ENCODE peak calls at places on chromosome 21, in seven cellular contexts. One of them, this sample, is unnamed.

GRCh38 chr21:34122047-34122446 is 48.7 kb downstream of the MRPS6 start:
- DNase-seq in GM12892: no peak
- DNase-seq in GM12891: no peak
- DNase-seq in SK-N-SH: no peak
- DNase-seq in H1: no peak
- DNase-seq in GM12878: no peak
- DNase-seq in HepG2: no peak
- DNase-seq in this sample: no peak

GRCh38 chr21:34946385-34947121 is 102.5 kb downstream of the RUNX1 start:
- DNase-seq in GM12892: no peak
- DNase-seq in GM12891: no peak
- DNase-seq in SK-N-SH: no peak
- DNase-seq in H1: no peak
- DNase-seq in GM12878: no peak
- DNase-seq in HepG2: no peak
- DNase-seq in this sample: no peak

GRCh38 chr21:34078915-34079314 is 5.5 kb downstream of the MRPS6 start:
- DNase-seq in GM12892: no peak
- DNase-seq in GM12891: no peak
- DNase-seq in SK-N-SH: no peak
- DNase-seq in H1: no peak
- DNase-seq in GM12878: no peak
- DNase-seq in HepG2: no peak
- DNase-seq in this sample: no peak

GRCh38 chr21:27581168-27581567 is 614.3 kb upstream of the ADAMTS5 start:
- DNase-seq in GM12892: no peak
- DNase-seq in GM12891: no peak
- DNase-seq in SK-N-SH: no peak
- DNase-seq in H1: no peak
- DNase-seq in GM12878: no peak
- DNase-seq in HepG2: no peak
- DNase-seq in this sample: no peak

GRCh38 chr21:45262616-45263015 is 25.1 kb downstream of the POFUT2 start:
- DNase-seq in GM12892: no peak
- DNase-seq in GM12891: no peak
- DNase-seq in SK-N-SH: peak
- DNase-seq in H1: no peak
- DNase-seq in GM12878: no peak
- DNase-seq in HepG2: no peak
- DNase-seq in this sample: no peak

GRCh38 chr21:19607983-19608668 is 1204.5 kb upstream of the TMPRSS15 start:
- DNase-seq in GM12892: no peak
- DNase-seq in GM12891: no peak
- DNase-seq in SK-N-SH: no peak
- DNase-seq in H1: no peak
- DNase-seq in GM12878: no peak
- DNase-seq in HepG2: no peak
- DNase-seq in this sample: no peak

GRCh38 chr21:45373991-45374816 is 30.8 kb upstream of the COL18A1 start:
- DNase-seq in GM12892: no peak
- DNase-seq in GM12891: no peak
- DNase-seq in SK-N-SH: no peak
- DNase-seq in H1: no peak
- DNase-seq in GM12878: no peak
- DNase-seq in HepG2: no peak
- DNase-seq in this sample: no peak

GRCh38 chr21:33684923-33685560 is 42.7 kb downstream of the ITSN1 start:
- DNase-seq in GM12892: no peak
- DNase-seq in GM12891: no peak
- DNase-seq in SK-N-SH: no peak
- DNase-seq in H1: peak
- DNase-seq in GM12878: no peak
- DNase-seq in HepG2: peak
- DNase-seq in this sample: peak

GRCh38 chr21:34558960-34559631 is 47.1 kb upstream of the KCNE1 start:
- DNase-seq in GM12892: no peak
- DNase-seq in GM12891: no peak
- DNase-seq in SK-N-SH: no peak
- DNase-seq in H1: no peak
- DNase-seq in GM12878: no peak
- DNase-seq in HepG2: no peak
- DNase-seq in this sample: no peak

GRCh38 chr21:45617021-45617930 is 26.2 kb upstream of the PCBP3 start:
- DNase-seq in GM12892: no peak
- DNase-seq in GM12891: no peak
- DNase-seq in SK-N-SH: no peak
- DNase-seq in H1: no peak
- DNase-seq in GM12878: no peak
- DNase-seq in HepG2: no peak
- DNase-seq in this sample: no peak

GRCh38 chr21:17781524-17781923 is 37.6 kb downstream of the C21orf91 start:
- DNase-seq in GM12892: no peak
- DNase-seq in GM12891: no peak
- DNase-seq in SK-N-SH: no peak
- DNase-seq in H1: no peak
- DNase-seq in GM12878: no peak
- DNase-seq in HepG2: no peak
- DNase-seq in this sample: no peak

GRCh38 chr21:36474591-36474990 is 5.3 kb downstream of the CLDN14 start:
- DNase-seq in GM12892: no peak
- DNase-seq in GM12891: no peak
- DNase-seq in SK-N-SH: no peak
- DNase-seq in H1: no peak
- DNase-seq in GM12878: no peak
- DNase-seq in HepG2: no peak
- DNase-seq in this sample: no peak

GRCh38 chr21:45386728-45387371 is 18.1 kb upstream of the COL18A1 start:
- DNase-seq in GM12892: no peak
- DNase-seq in GM12891: no peak
- DNase-seq in SK-N-SH: peak
- DNase-seq in H1: no peak
- DNase-seq in GM12878: no peak
- DNase-seq in HepG2: no peak
- DNase-seq in this sample: peak

GRCh38 chr21:44428281-44428942 is 26.9 kb upstream of the LRRC3 start:
- DNase-seq in GM12892: no peak
- DNase-seq in GM12891: no peak
- DNase-seq in SK-N-SH: peak
- DNase-seq in H1: peak
- DNase-seq in GM12878: no peak
- DNase-seq in HepG2: peak
- DNase-seq in this sample: peak

GRCh38 chr21:41170442-41170841 is 2.5 kb downstream of the BACE2 start:
- DNase-seq in GM12892: peak
- DNase-seq in GM12891: peak
- DNase-seq in SK-N-SH: peak
- DNase-seq in H1: no peak
- DNase-seq in GM12878: no peak
- DNase-seq in HepG2: peak
- DNase-seq in this sample: peak

GRCh38 chr21:46253610-46254124 is 25.1 kb upstream of the LSS start:
- DNase-seq in GM12892: no peak
- DNase-seq in GM12891: no peak
- DNase-seq in SK-N-SH: no peak
- DNase-seq in H1: no peak
- DNase-seq in GM12878: peak
- DNase-seq in HepG2: no peak
- DNase-seq in this sample: peak

GRCh38 chr21:45332981-45333582 is 45.4 kb upstream of the POFUT2 start:
- DNase-seq in GM12892: no peak
- DNase-seq in GM12891: no peak
- DNase-seq in SK-N-SH: no peak
- DNase-seq in H1: no peak
- DNase-seq in GM12878: no peak
- DNase-seq in HepG2: no peak
- DNase-seq in this sample: no peak

GRCh38 chr21:35150562-35151226 is 101.6 kb upstream of the RUNX1 start:
- DNase-seq in GM12892: no peak
- DNase-seq in GM12891: no peak
- DNase-seq in SK-N-SH: no peak
- DNase-seq in H1: no peak
- DNase-seq in GM12878: no peak
- DNase-seq in HepG2: no peak
- DNase-seq in this sample: no peak

GRCh38 chr21:35284199-35284598 is 235.1 kb upstream of the RUNX1 start:
- DNase-seq in GM12892: no peak
- DNase-seq in GM12891: no peak
- DNase-seq in SK-N-SH: no peak
- DNase-seq in H1: no peak
- DNase-seq in GM12878: no peak
- DNase-seq in HepG2: no peak
- DNase-seq in this sample: no peak

GRCh38 chr21:44286716-44287632 is 1.3 kb downstream of the AIRE start:
- DNase-seq in GM12892: no peak
- DNase-seq in GM12891: no peak
- DNase-seq in SK-N-SH: no peak
- DNase-seq in H1: no peak
- DNase-seq in GM12878: no peak
- DNase-seq in HepG2: no peak
- DNase-seq in this sample: no peak

GRCh38 chr21:26093094-26093493 is 77.5 kb downstream of the APP start:
- DNase-seq in GM12892: no peak
- DNase-seq in GM12891: no peak
- DNase-seq in SK-N-SH: no peak
- DNase-seq in H1: no peak
- DNase-seq in GM12878: no peak
- DNase-seq in HepG2: no peak
- DNase-seq in this sample: no peak

GRCh38 chr21:43684424-43684823 is 25.1 kb downstream of the RRP1B start:
- DNase-seq in GM12892: no peak
- DNase-seq in GM12891: no peak
- DNase-seq in SK-N-SH: no peak
- DNase-seq in H1: no peak
- DNase-seq in GM12878: no peak
- DNase-seq in HepG2: no peak
- DNase-seq in this sample: no peak

GRCh38 chr21:44697811-44698734 is 1.1 kb downstream of the KRTAP10-12 start:
- DNase-seq in GM12892: no peak
- DNase-seq in GM12891: no peak
- DNase-seq in SK-N-SH: peak
- DNase-seq in H1: no peak
- DNase-seq in GM12878: no peak
- DNase-seq in HepG2: peak
- DNase-seq in this sample: no peak

DNA sequence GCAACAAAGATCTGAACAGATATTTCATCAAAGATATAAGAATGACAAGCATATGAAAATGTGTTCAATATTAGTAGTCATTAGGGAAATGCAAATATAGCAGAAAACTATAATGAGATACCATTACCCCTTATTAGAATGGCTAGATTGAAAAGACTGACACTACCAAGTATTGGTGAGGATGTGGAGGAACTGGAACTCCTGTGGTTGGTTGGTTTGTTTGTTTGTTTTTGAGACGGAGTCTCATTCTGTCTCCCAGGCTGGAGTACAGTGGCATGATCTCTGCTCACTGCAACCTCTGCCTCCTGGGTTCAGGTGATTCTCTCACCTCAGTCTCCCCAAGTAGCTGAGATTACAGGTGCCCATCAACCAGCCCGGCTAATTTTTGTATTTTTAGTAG is 18.9 kb upstream of the HMGN1 start:
- DNase-seq in GM12892: no peak
- DNase-seq in GM12891: no peak
- DNase-seq in SK-N-SH: no peak
- DNase-seq in H1: no peak
- DNase-seq in GM12878: no peak
- DNase-seq in HepG2: no peak
- DNase-seq in this sample: no peak
- TF ChIP-seq TAF1 in GM12892: no peak
- TF ChIP-seq TAF1 in GM12891: no peak
- TF ChIP-seq TAF1 in SK-N-SH: no peak
- TF ChIP-seq TAF1 in H1: no peak
- TF ChIP-seq TAF1 in GM12878: no peak
- TF ChIP-seq TAF1 in HepG2: no peak
- TF ChIP-seq TAF1 in this sample: no peak

DNA sequence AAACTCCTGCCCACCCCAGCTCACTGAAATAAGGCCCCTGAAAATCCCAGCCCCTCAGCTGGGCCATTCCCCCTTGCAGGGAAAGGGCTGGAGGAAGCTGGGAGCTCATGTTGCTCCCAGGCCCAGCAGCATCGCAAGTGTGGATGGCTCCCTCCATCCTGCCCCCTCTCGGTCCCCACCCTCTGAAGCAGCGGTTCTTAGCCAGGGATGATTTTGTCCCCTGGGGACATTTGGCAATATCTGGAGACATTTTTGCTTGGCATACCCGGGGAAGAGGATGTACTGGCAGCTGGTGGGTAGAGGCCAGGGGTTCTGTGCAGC is 56.8 kb downstream of the PSMG1 start:
- DNase-seq in GM12892: no peak
- DNase-seq in GM12891: no peak
- DNase-seq in SK-N-SH: no peak
- DNase-seq in H1: no peak
- DNase-seq in GM12878: no peak
- DNase-seq in HepG2: no peak
- DNase-seq in this sample: no peak
- TF ChIP-seq TAF1 in GM12892: no peak
- TF ChIP-seq TAF1 in GM12891: no peak
- TF ChIP-seq TAF1 in SK-N-SH: no peak
- TF ChIP-seq TAF1 in H1: no peak
- TF ChIP-seq TAF1 in GM12878: no peak
- TF ChIP-seq TAF1 in HepG2: no peak
- TF ChIP-seq TAF1 in this sample: no peak

DNA sequence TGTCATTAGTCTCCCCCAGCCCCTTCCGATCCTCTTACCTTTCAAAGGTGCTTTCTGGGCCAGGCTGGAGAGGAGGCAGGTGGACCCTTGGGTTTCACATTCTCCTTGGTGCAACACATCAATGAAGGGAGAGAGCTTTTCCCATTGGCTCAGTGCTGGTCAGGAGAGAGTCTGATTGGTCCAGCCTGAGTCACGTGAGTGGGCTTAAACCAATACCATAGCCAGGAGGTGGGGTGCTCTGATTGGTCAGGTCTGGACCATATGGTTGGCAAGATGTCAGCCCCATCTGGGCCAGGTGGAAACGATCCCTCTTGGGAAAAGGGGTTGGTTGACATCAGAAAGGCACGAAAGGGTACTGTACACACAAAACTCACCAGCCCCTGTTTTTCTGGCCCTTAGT is 44.8 kb upstream of the ABCG1 start:
- DNase-seq in GM12892: no peak
- DNase-seq in GM12891: no peak
- DNase-seq in SK-N-SH: no peak
- DNase-seq in H1: no peak
- DNase-seq in GM12878: peak
- DNase-seq in HepG2: no peak
- DNase-seq in this sample: peak
- TF ChIP-seq TAF1 in GM12892: no peak
- TF ChIP-seq TAF1 in GM12891: no peak
- TF ChIP-seq TAF1 in SK-N-SH: no peak
- TF ChIP-seq TAF1 in H1: no peak
- TF ChIP-seq TAF1 in GM12878: no peak
- TF ChIP-seq TAF1 in HepG2: no peak
- TF ChIP-seq TAF1 in this sample: no peak

DNA sequence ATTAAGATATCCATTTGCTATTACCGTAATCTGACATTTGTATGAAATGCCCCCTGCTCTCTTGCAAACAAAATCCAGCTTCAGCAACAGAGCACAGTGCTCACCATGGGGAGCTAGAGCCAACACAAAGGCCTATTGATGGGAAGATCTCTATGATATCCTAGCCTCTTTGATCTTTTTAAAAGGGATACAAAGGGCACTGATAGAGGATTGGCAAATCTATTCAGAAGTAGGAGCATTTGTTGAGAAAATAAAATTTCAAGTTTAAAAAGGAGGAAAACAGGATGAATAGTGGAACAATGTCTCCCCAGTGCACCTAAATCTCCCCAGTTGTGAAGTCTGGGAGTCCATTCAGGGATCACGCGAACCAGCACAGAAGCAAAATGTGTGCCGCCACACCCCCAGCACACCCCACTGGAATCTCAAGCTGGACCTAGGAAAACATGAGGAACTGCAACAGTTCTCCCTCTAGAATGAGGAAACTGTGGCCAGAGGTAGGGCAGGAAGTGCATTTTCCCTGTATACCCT is 32.2 kb downstream of the MRAP start:
- DNase-seq in GM12892: no peak
- DNase-seq in GM12891: no peak
- DNase-seq in SK-N-SH: no peak
- DNase-seq in H1: no peak
- DNase-seq in GM12878: no peak
- DNase-seq in HepG2: peak
- DNase-seq in this sample: no peak
- TF ChIP-seq TAF1 in GM12892: no peak
- TF ChIP-seq TAF1 in GM12891: no peak
- TF ChIP-seq TAF1 in SK-N-SH: no peak
- TF ChIP-seq TAF1 in H1: no peak
- TF ChIP-seq TAF1 in GM12878: no peak
- TF ChIP-seq TAF1 in HepG2: no peak
- TF ChIP-seq TAF1 in this sample: no peak